ENCODE peak calls at places on chromosomes 4 and X, in seven cellular contexts. One of them, this sample, is unnamed.

GRCh38 chrX:110966839-110967238 is 129.2 kb upstream of the PAK3 start:
- DNase-seq in caudate nucleus: no peak
- DNase-seq in tibial artery: no peak
- DNase-seq in head of caudate nucleus: no peak
- DNase-seq in activated T-cell treated with anti-CD3 and anti-CD28 coated beads for 1 hour: no peak
- DNase-seq in cardiac fibroblast: peak; percentile 2
- DNase-seq in HepG2: peak; percentile 21
- DNase-seq in this sample: no peak

GRCh38 chr4:153409412-153409811 is 56.7 kb upstream of the TMEM131L start:
- DNase-seq in caudate nucleus: no peak
- DNase-seq in tibial artery: no peak
- DNase-seq in head of caudate nucleus: no peak
- DNase-seq in activated T-cell treated with anti-CD3 and anti-CD28 coated beads for 1 hour: no peak
- DNase-seq in cardiac fibroblast: peak; percentile 84
- DNase-seq in HepG2: no peak
- DNase-seq in this sample: no peak

GRCh38 chr4:39621582-39621981 is 17.1 kb downstream of the SMIM14 start:
- DNase-seq in caudate nucleus: no peak
- DNase-seq in tibial artery: peak; percentile 73
- DNase-seq in head of caudate nucleus: no peak
- DNase-seq in activated T-cell treated with anti-CD3 and anti-CD28 coated beads for 1 hour: no peak
- DNase-seq in cardiac fibroblast: peak; percentile 89
- DNase-seq in HepG2: peak; percentile 88
- DNase-seq in this sample: no peak

GRCh38 chr4:132227349-132228165 is 921.5 kb upstream of the PCDH10 start:
- DNase-seq in caudate nucleus: no peak
- DNase-seq in tibial artery: no peak
- DNase-seq in head of caudate nucleus: no peak
- DNase-seq in activated T-cell treated with anti-CD3 and anti-CD28 coated beads for 1 hour: no peak
- DNase-seq in cardiac fibroblast: peak; percentile 66
- DNase-seq in HepG2: peak; percentile 60
- DNase-seq in this sample: no peak

GRCh38 chr4:78092850-78093249 is 35.7 kb downstream of the FRAS1 start:
- DNase-seq in caudate nucleus: no peak
- DNase-seq in tibial artery: no peak
- DNase-seq in head of caudate nucleus: no peak
- DNase-seq in activated T-cell treated with anti-CD3 and anti-CD28 coated beads for 1 hour: no peak
- DNase-seq in cardiac fibroblast: no peak
- DNase-seq in HepG2: no peak
- DNase-seq in this sample: no peak

GRCh38 chr4:182089326-182089725 is 153.9 kb upstream of the TENM3 start:
- DNase-seq in caudate nucleus: no peak
- DNase-seq in tibial artery: no peak
- DNase-seq in head of caudate nucleus: no peak
- DNase-seq in activated T-cell treated with anti-CD3 and anti-CD28 coated beads for 1 hour: no peak
- DNase-seq in cardiac fibroblast: peak; percentile 19
- DNase-seq in HepG2: peak; percentile 10
- DNase-seq in this sample: peak; percentile 35

GRCh38 chrX:50459615-50460014 is 11.0 kb downstream of the DGKK start:
- DNase-seq in caudate nucleus: no peak
- DNase-seq in tibial artery: no peak
- DNase-seq in head of caudate nucleus: no peak
- DNase-seq in activated T-cell treated with anti-CD3 and anti-CD28 coated beads for 1 hour: no peak
- DNase-seq in cardiac fibroblast: no peak
- DNase-seq in HepG2: no peak
- DNase-seq in this sample: no peak

GRCh38 chr4:36244257-36245084 is at the start of gene ARAP2:
- DNase-seq in caudate nucleus: peak; percentile 55
- DNase-seq in tibial artery: peak; percentile 23
- DNase-seq in head of caudate nucleus: peak; percentile 79
- DNase-seq in activated T-cell treated with anti-CD3 and anti-CD28 coated beads for 1 hour: peak; percentile 60
- DNase-seq in cardiac fibroblast: peak; percentile 10
- DNase-seq in HepG2: no peak
- DNase-seq in this sample: no peak

GRCh38 chr4:113540859-113541258 is 220.7 kb downstream of the CAMK2D start:
- DNase-seq in caudate nucleus: no peak
- DNase-seq in tibial artery: no peak
- DNase-seq in head of caudate nucleus: no peak
- DNase-seq in activated T-cell treated with anti-CD3 and anti-CD28 coated beads for 1 hour: no peak
- DNase-seq in cardiac fibroblast: peak; percentile 64
- DNase-seq in HepG2: no peak
- DNase-seq in this sample: no peak

GRCh38 chrX:114344756-114345155 is 239.1 kb upstream of the HTR2C start:
- DNase-seq in caudate nucleus: no peak
- DNase-seq in tibial artery: no peak
- DNase-seq in head of caudate nucleus: no peak
- DNase-seq in activated T-cell treated with anti-CD3 and anti-CD28 coated beads for 1 hour: no peak
- DNase-seq in cardiac fibroblast: peak; percentile 55
- DNase-seq in HepG2: peak; percentile 3
- DNase-seq in this sample: peak; percentile 66

GRCh38 chr4:972651-973424 is 531 bp downstream of the DGKQ start:
- DNase-seq in caudate nucleus: peak; percentile 30
- DNase-seq in tibial artery: no peak
- DNase-seq in head of caudate nucleus: no peak
- DNase-seq in activated T-cell treated with anti-CD3 and anti-CD28 coated beads for 1 hour: peak; percentile 37
- DNase-seq in cardiac fibroblast: peak; percentile 20
- DNase-seq in HepG2: no peak
- DNase-seq in this sample: peak; percentile 98

GRCh38 chr4:67475155-67475554 is 70.1 kb downstream of the CENPC start:
- DNase-seq in caudate nucleus: no peak
- DNase-seq in tibial artery: no peak
- DNase-seq in head of caudate nucleus: no peak
- DNase-seq in activated T-cell treated with anti-CD3 and anti-CD28 coated beads for 1 hour: no peak
- DNase-seq in cardiac fibroblast: no peak
- DNase-seq in HepG2: no peak
- DNase-seq in this sample: no peak

GRCh38 chrX:679161-679979 is 48.8 kb downstream of the SHOX start:
- DNase-seq in caudate nucleus: no peak
- DNase-seq in tibial artery: no peak
- DNase-seq in head of caudate nucleus: no peak
- DNase-seq in activated T-cell treated with anti-CD3 and anti-CD28 coated beads for 1 hour: no peak
- DNase-seq in cardiac fibroblast: no peak
- DNase-seq in HepG2: no peak
- DNase-seq in this sample: no peak

GRCh38 chrX:138866643-138867042 is 155.1 kb upstream of the FGF13 start:
- DNase-seq in caudate nucleus: no peak
- DNase-seq in tibial artery: no peak
- DNase-seq in head of caudate nucleus: no peak
- DNase-seq in activated T-cell treated with anti-CD3 and anti-CD28 coated beads for 1 hour: no peak
- DNase-seq in cardiac fibroblast: no peak
- DNase-seq in HepG2: no peak
- DNase-seq in this sample: no peak

GRCh38 chrX:39928704-39929439 is 168.9 kb downstream of the BCOR start:
- DNase-seq in caudate nucleus: no peak
- DNase-seq in tibial artery: no peak
- DNase-seq in head of caudate nucleus: no peak
- DNase-seq in activated T-cell treated with anti-CD3 and anti-CD28 coated beads for 1 hour: no peak
- DNase-seq in cardiac fibroblast: no peak
- DNase-seq in HepG2: no peak
- DNase-seq in this sample: no peak

GRCh38 chr4:3248811-3249661 is at the start of gene MSANTD1:
- DNase-seq in caudate nucleus: peak; percentile 72
- DNase-seq in tibial artery: no peak
- DNase-seq in head of caudate nucleus: peak; percentile 58
- DNase-seq in activated T-cell treated with anti-CD3 and anti-CD28 coated beads for 1 hour: no peak
- DNase-seq in cardiac fibroblast: peak; percentile 47
- DNase-seq in HepG2: no peak
- DNase-seq in this sample: peak; percentile 95

GRCh38 chrX:119682019-119682989 is 10.7 kb downstream of the SEPTIN6 start:
- DNase-seq in caudate nucleus: no peak
- DNase-seq in tibial artery: no peak
- DNase-seq in head of caudate nucleus: no peak
- DNase-seq in activated T-cell treated with anti-CD3 and anti-CD28 coated beads for 1 hour: no peak
- DNase-seq in cardiac fibroblast: no peak
- DNase-seq in HepG2: no peak
- DNase-seq in this sample: no peak

GRCh38 chr4:75512336-75513211 is 1.6 kb downstream of the RCHY1 start:
- DNase-seq in caudate nucleus: no peak
- DNase-seq in tibial artery: no peak
- DNase-seq in head of caudate nucleus: no peak
- DNase-seq in activated T-cell treated with anti-CD3 and anti-CD28 coated beads for 1 hour: no peak
- DNase-seq in cardiac fibroblast: peak; percentile 72
- DNase-seq in HepG2: peak; percentile 24
- DNase-seq in this sample: no peak

GRCh38 chrX:143788265-143788664 is 67.7 kb upstream of the SPANXN2 start:
- DNase-seq in caudate nucleus: no peak
- DNase-seq in tibial artery: no peak
- DNase-seq in head of caudate nucleus: no peak
- DNase-seq in activated T-cell treated with anti-CD3 and anti-CD28 coated beads for 1 hour: no peak
- DNase-seq in cardiac fibroblast: peak; percentile 55
- DNase-seq in HepG2: no peak
- DNase-seq in this sample: no peak

GRCh38 chr4:127995776-127996175 is 30.6 kb downstream of the ABHD18 start:
- DNase-seq in caudate nucleus: no peak
- DNase-seq in tibial artery: no peak
- DNase-seq in head of caudate nucleus: no peak
- DNase-seq in activated T-cell treated with anti-CD3 and anti-CD28 coated beads for 1 hour: no peak
- DNase-seq in cardiac fibroblast: peak; percentile 30
- DNase-seq in HepG2: no peak
- DNase-seq in this sample: no peak

GRCh38 chr4:13678186-13678924 is 50.8 kb upstream of the BOD1L1 start:
- DNase-seq in caudate nucleus: no peak
- DNase-seq in tibial artery: no peak
- DNase-seq in head of caudate nucleus: no peak
- DNase-seq in activated T-cell treated with anti-CD3 and anti-CD28 coated beads for 1 hour: no peak
- DNase-seq in cardiac fibroblast: peak; percentile 54
- DNase-seq in HepG2: no peak
- DNase-seq in this sample: no peak

GRCh38 chr4:75498041-75498440 is 16.2 kb downstream of the RCHY1 start:
- DNase-seq in caudate nucleus: no peak
- DNase-seq in tibial artery: no peak
- DNase-seq in head of caudate nucleus: no peak
- DNase-seq in activated T-cell treated with anti-CD3 and anti-CD28 coated beads for 1 hour: no peak
- DNase-seq in cardiac fibroblast: no peak
- DNase-seq in HepG2: no peak
- DNase-seq in this sample: no peak

GRCh38 chr4:26692014-26692726 is 108.3 kb downstream of the TBC1D19 start:
- DNase-seq in caudate nucleus: no peak
- DNase-seq in tibial artery: no peak
- DNase-seq in head of caudate nucleus: no peak
- DNase-seq in activated T-cell treated with anti-CD3 and anti-CD28 coated beads for 1 hour: no peak
- DNase-seq in cardiac fibroblast: peak; percentile 8
- DNase-seq in HepG2: no peak
- DNase-seq in this sample: no peak

GRCh38 chr4:115515379-115516171 is 402.2 kb upstream of the NDST4 start:
- DNase-seq in caudate nucleus: no peak
- DNase-seq in tibial artery: no peak
- DNase-seq in head of caudate nucleus: no peak
- DNase-seq in activated T-cell treated with anti-CD3 and anti-CD28 coated beads for 1 hour: no peak
- DNase-seq in cardiac fibroblast: no peak
- DNase-seq in HepG2: no peak
- DNase-seq in this sample: no peak

GRCh38 chrX:38138157-38138556 is 82.5 kb downstream of the SRPX start:
- DNase-seq in caudate nucleus: no peak
- DNase-seq in tibial artery: no peak
- DNase-seq in head of caudate nucleus: no peak
- DNase-seq in activated T-cell treated with anti-CD3 and anti-CD28 coated beads for 1 hour: no peak
- DNase-seq in cardiac fibroblast: no peak
- DNase-seq in HepG2: no peak
- DNase-seq in this sample: no peak